ENCODE peak calls at places on chromosomes 12 and 14, in five cellular contexts. P, X, U, Z and A are unnamed samples.

GRCh38 chr12:115088328-115088994 is 404.5 kb upstream of the TBX3 start:
- DNase-seq in P (no peak), X (no peak), U (no peak), Z (peak), A (no peak)

GRCh38 chr14:61543946-61544345 is 151.4 kb upstream of the HIF1A start:
- DNase-seq in P (no peak), X (no peak), U (no peak), Z (no peak), A (no peak)

GRCh38 chr14:93056166-93056839 is 59.4 kb downstream of the ITPK1 start:
- DNase-seq in P (no peak), X (no peak), U (no peak), Z (no peak), A (no peak)

GRCh38 chr12:52521175-52521574 is 981 bp upstream of the KRT5 start:
- DNase-seq in P (peak), X (no peak), U (no peak), Z (no peak), A (no peak)

GRCh38 chr12:95582230-95583058 is 31.2 kb upstream of the USP44 start:
- DNase-seq in P (no peak), X (peak), U (peak), Z (no peak), A (peak)

GRCh38 chr14:105507247-105507646 is 16.2 kb downstream of the TEDC1 start:
- DNase-seq in P (no peak), X (no peak), U (no peak), Z (no peak), A (no peak)

GRCh38 chr12:58640314-58640713 is 280.0 kb downstream of the LRIG3 start:
- DNase-seq in P (no peak), X (no peak), U (no peak), Z (no peak), A (peak)

GRCh38 chr14:69685716-69686115 is 74.3 kb downstream of the SUSD6 start:
- DNase-seq in P (no peak), X (no peak), U (peak), Z (peak), A (peak)

GRCh38 chr12:18246057-18246456 is 15.3 kb upstream of the PIK3C2G start:
- DNase-seq in P (no peak), X (no peak), U (no peak), Z (no peak), A (no peak)

GRCh38 chr14:54114941-54115340 is 158.3 kb upstream of the BMP4 start:
- DNase-seq in P (no peak), X (no peak), U (no peak), Z (no peak), A (no peak)

GRCh38 chr12:12503384-12504078 is 59.1 kb downstream of the DUSP16 start:
- DNase-seq in P (peak), X (no peak), U (no peak), Z (no peak), A (no peak)

GRCh38 chr14:69812725-69813124 is 15.7 kb upstream of the SLC10A1 start:
- DNase-seq in P (no peak), X (no peak), U (no peak), Z (no peak), A (no peak)

GRCh38 chr14:31026076-31026394 is at the start of gene STRN3:
- DNase-seq in P (no peak), X (no peak), U (no peak), Z (no peak), A (no peak)

GRCh38 chr12:58489394-58489793 is 430.9 kb downstream of the LRIG3 start:
- DNase-seq in P (no peak), X (no peak), U (no peak), Z (no peak), A (no peak)

GRCh38 chr14:53796734-53797133 is 159.9 kb downstream of the BMP4 start:
- DNase-seq in P (no peak), X (no peak), U (no peak), Z (no peak), A (no peak)

GRCh38 chr12:67671419-67671818 is 22.9 kb downstream of the DYRK2 start:
- DNase-seq in P (no peak), X (no peak), U (no peak), Z (no peak), A (peak)

GRCh38 chr12:367972-368371 is 21.1 kb downstream of the KDM5A start:
- DNase-seq in P (no peak), X (no peak), U (no peak), Z (no peak), A (no peak)

GRCh38 chr14:26597136-26598080 is at the start of gene NOVA1:
- DNase-seq in P (peak), X (no peak), U (peak), Z (peak), A (no peak)

GRCh38 chr12:121132601-121133481 is at the start of gene P2RX7:
- DNase-seq in P (peak), X (peak), U (peak), Z (peak), A (peak)

GRCh38 chr14:101972126-101972785 is 7.9 kb downstream of the DYNC1H1 start:
- DNase-seq in P (no peak), X (peak), U (peak), Z (peak), A (peak)

GRCh38 chr12:79531547-79531946 is 159.2 kb downstream of the PAWR start:
- DNase-seq in P (no peak), X (no peak), U (peak), Z (no peak), A (peak)

GRCh38 chr14:91009501-91010152 is 50.8 kb downstream of the RPS6KA5 start:
- DNase-seq in P (no peak), X (no peak), U (no peak), Z (no peak), A (no peak)

GRCh38 chr12:96824074-96824837 is 82.8 kb upstream of the NEDD1 start:
- DNase-seq in P (no peak), X (no peak), U (no peak), Z (no peak), A (no peak)

GRCh38 chr14:89628521-89628920 is 211.5 kb upstream of the FOXN3 start:
- DNase-seq in P (no peak), X (no peak), U (no peak), Z (no peak), A (no peak)

GRCh38 chr12:25583545-25583944 is 30.5 kb upstream of the LMNTD1 start:
- DNase-seq in P (no peak), X (no peak), U (no peak), Z (no peak), A (peak)
- TF ChIP-seq CTCF in P (no peak), X (no peak), U (peak), Z (no peak), A (peak)

GRCh38 chr12:7154901-7155470 is 24.8 kb downstream of the CLSTN3 start:
- DNase-seq in P (no peak), X (no peak), U (no peak), Z (no peak), A (peak)
- TF ChIP-seq CTCF in P (no peak), X (no peak), U (no peak), Z (no peak), A (no peak)

DNA sequence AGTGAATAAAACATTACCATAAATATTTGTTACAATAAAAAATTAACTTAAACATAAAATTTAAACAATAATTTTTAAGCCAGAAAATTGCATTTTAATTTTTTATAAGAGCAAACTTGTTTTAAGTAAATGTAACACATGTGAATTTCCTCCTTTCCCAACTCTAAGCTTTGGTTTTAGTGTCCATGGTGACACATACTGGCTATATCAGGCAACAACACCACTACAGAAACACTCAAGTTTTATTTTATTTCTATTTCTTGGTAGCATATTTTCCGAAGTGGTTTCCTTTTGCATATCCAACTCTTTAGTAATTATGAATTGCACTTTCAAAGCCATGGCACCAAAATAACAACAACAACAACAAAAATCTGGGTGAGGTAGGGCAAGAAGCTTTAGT is 2.2 kb downstream of the NELL2 start:
- DNase-seq in P (no peak), X (no peak), U (peak), Z (no peak), A (peak)
- TF ChIP-seq CTCF in P (no peak), X (no peak), U (peak), Z (peak), A (no peak)

GRCh38 chr12:54279632-54280400 is at the start of gene CBX5:
- DNase-seq in P (peak), X (peak), U (peak), Z (peak), A (peak)

GRCh38 chr12:54277823-54278276 is 2.1 kb downstream of the CBX5 start:
- DNase-seq in P (no peak), X (no peak), U (no peak), Z (no peak), A (no peak)

GRCh38 chr12:54282949-54283593 is 2.5 kb downstream of the HNRNPA1 start:
- DNase-seq in P (no peak), X (no peak), U (no peak), Z (no peak), A (no peak)

GRCh38 chr12:54279227-54279631 is 693 bp downstream of the CBX5 start:
- DNase-seq in P (no peak), X (no peak), U (no peak), Z (no peak), A (no peak)

DNA sequence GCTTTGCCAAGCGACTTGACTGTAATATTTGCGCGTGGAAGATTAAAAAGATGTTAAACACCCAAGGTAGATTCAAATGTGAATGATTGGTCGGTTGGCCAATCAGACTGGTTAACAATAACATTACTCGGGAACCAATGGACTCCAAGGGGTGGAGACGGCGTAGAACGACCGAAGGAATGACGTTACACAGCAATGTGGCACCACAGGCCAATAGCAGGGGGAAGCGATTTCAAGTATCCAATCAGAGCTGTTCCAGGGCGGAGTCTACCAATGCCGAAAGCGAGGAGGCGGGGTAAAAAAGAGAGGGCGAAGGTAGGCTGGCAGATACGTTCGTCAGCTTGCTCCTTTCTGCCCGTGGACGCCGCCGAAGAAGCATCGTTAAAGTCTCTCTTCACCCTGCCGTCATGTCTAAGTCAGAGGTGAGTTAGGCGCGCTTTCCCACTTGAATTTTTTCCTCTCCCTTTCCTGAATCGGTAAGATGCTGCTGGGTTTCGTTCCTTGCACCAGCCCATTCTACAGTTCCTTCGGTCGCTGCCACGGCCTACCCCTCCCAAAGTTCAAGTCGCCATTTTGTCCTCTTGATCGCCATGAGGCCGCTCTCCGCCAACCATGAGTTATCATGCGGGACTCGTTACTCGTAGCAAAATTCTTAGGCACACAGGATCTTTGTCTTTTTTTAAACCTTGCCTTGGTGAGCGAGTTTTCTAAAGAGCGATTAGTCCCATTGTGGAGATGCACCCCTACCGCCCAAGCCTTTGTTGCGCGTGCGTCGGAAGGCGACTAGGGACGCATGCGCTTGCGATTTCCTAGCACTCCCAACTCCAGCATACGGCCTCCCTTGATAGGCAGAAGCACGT is at the start of gene HNRNPA1:
- DNase-seq in P (peak), X (peak), U (peak), Z (peak), A (peak)
- TF ChIP-seq CTCF in P (no peak), X (no peak), U (no peak), Z (no peak), A (no peak)

DNA sequence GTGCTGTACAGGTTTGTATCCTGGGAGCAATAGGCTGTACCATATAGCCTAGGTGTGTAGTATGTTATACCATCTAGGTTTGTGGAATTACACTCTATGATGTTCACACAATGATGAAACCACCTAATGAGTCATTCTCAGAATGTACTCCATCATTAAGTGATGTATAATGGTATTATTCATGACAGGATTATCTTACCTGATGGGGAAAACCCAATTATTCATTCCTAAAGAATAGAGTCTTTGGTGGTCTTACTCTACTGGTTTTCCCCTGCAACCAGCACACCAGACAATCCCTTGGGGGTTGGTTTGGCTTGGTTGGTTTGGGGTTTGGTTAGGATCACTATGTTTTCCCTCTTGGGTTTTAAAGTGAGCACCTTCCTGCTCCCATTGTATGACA is 12.6 kb upstream of the OR10P1 start:
- DNase-seq in P (no peak), X (no peak), U (no peak), Z (no peak), A (no peak)
- TF ChIP-seq CTCF in P (no peak), X (no peak), U (no peak), Z (no peak), A (no peak)

DNA sequence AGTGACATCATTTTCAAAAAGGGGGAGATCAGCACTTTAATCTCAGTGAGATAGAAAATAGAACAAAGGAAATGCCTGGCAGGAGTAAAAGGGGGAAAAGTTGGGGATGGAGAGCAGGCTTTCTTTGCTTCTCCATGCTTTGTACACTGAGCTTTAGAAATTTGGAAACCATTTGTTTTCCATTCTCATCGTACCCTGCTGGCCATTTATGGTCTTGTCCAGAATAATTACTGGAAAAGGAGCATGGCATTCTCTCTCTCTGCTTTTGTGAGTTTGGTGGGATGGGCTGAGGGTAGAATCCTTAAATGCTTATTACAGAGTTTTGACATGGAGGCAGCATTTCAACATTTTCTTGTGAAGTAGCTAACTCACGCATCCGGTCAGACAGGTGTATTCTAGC is 104.4 kb upstream of the FLRT2 start:
- DNase-seq in P (no peak), X (no peak), U (no peak), Z (no peak), A (no peak)
- TF ChIP-seq CTCF in P (peak), X (no peak), U (no peak), Z (no peak), A (no peak)

DNA sequence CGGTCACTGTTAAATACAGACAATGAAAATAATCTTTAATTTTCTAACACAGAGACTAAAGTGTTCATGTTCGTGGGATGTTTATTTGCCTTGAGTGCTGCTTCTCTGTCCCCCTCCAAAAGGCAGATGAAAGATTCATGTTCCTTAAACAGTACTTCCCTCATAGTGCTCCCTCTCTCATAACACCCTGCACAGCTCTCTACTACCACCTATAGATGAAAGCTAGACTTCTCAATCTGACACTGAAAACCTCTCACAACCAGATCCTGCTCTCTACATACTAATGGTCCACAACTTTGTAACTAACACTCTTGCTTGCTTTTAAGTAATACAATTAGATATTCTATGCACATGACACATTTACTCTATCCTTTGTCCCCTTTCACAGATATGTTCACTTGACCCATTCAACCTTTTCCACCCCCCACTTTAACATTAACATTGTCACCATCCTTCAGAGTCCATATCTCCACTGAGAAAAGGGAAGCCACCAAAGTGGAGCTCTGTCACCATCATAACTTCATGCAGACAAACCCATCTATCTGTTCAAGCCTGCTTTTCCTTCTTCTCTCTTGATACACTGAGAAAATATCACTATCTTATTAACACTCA is 266.4 kb upstream of the USP15 start:
- DNase-seq in P (peak), X (peak), U (peak), Z (no peak), A (peak)
- TF ChIP-seq CTCF in P (peak), X (peak), U (peak), Z (peak), A (peak)

DNA sequence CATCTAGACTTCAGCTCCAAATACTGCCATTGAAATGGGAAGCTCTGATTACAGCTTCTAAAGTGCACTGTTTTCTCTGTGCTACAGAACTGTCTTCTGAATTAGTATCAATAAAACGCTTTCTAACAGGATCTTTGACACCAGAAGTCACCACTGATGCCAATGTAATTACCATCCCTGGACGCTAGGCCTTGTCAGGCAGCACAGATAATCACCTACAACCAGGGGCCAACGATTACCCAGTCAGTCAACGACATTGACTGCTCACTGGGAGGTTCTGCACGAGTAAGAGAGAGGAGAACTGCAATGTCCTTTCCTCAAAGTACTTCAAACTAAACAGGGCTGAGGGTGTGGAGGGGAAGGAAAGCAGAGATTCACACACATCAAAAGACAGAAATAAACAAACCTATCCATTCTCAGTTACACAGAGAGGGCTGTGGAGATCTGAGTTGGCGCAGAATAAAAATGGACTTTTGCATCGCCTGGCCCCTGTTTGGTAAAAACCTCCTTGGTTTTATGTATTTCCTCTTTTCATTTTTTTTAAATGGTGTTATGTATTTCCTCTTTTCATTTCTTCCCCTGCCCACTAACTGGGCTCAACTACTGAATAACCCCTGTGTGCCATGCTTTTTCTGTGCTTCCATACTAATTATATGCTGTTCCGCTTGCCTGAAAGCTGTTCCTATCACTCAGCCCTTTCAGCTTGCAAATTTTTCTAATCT is 492.2 kb downstream of the APAF1 start:
- DNase-seq in P (no peak), X (no peak), U (no peak), Z (no peak), A (no peak)
- TF ChIP-seq CTCF in P (no peak), X (no peak), U (no peak), Z (no peak), A (no peak)